ENCODE peak calls at places on chromosome 20, in seven cellular contexts. N is activated T-cell treated with anti-CD3 and anti-CD28 coated beads for 1 hour; B is PC-9; X is NCI-H1417; R is iPS-NIHi11; K is stimulated activated CD4-positive, alpha-beta T cell treated with anti-CD3 and anti-CD28 coated beads, Interleukin-1b, Interleukin-23, amount 100 ng/mL, for 1 hour; V is AML-193. U is an unnamed sample.

GRCh38 chr20:967796-968742 is 34.0 kb downstream of the RSPO4 start:
- DNase-seq in R (peak; percentile 51), V (no peak), N (no peak), X (no peak), K (no peak), B (no peak), U (peak; percentile 76)

GRCh38 chr20:49517509-49518100 is 35.1 kb upstream of the KCNB1 start:
- DNase-seq in K (no peak), B (peak; percentile 35), V (no peak), N (no peak), X (no peak), R (no peak), U (no peak)

GRCh38 chr20:46361386-46361785 is 45.0 kb downstream of the ELMO2 start:
- DNase-seq in B (no peak), R (no peak), V (no peak), K (no peak), N (no peak), X (no peak), U (no peak)

GRCh38 chr20:32792316-32792715 is 27.4 kb upstream of the MAPRE1 start:
- DNase-seq in B (no peak), N (no peak), K (no peak), V (no peak), R (peak; percentile 39), X (no peak), U (peak; percentile 73)

GRCh38 chr20:44471481-44471882 is 4.2 kb upstream of the TTPAL start:
- DNase-seq in X (no peak), K (no peak), N (no peak), R (no peak), V (no peak), B (peak; percentile 47), U (no peak)

GRCh38 chr20:36975085-36975829 is 23.7 kb upstream of the SAMHD1 start:
- DNase-seq in K (no peak), V (no peak), R (no peak), B (no peak), X (no peak), N (peak; percentile 37), U (no peak)

GRCh38 chr20:12113468-12114371 is 196.0 kb downstream of the BTBD3 start:
- DNase-seq in R (no peak), X (no peak), N (no peak), B (peak; percentile 73), K (no peak), V (no peak), U (no peak)

GRCh38 chr20:47389867-47390347 is 33.4 kb upstream of the ZMYND8 start:
- DNase-seq in V (no peak), R (no peak), N (no peak), X (no peak), B (peak; percentile 99), K (no peak), U (no peak)

GRCh38 chr20:36461600-36462439 is 79.5 kb upstream of the MYL9 start:
- DNase-seq in V (peak; percentile 54), N (peak; percentile 24), X (peak; percentile 15), R (peak; percentile 58), K (peak; percentile 24), B (no peak), U (peak; percentile 84)

GRCh38 chr20:35020108-35021031 is 64.7 kb downstream of the MYH7B start:
- DNase-seq in K (no peak), R (no peak), N (no peak), X (no peak), B (no peak), V (no peak), U (peak; percentile 9)

GRCh38 chr20:52104546-52105044 is 87.0 kb downstream of the ZFP64 start:
- DNase-seq in K (no peak), B (peak; percentile 52), V (no peak), R (peak; percentile 63), X (no peak), N (no peak), U (peak; percentile 89)

GRCh38 chr20:58084966-58085365 is 143.5 kb downstream of the ANKRD60 start:
- DNase-seq in K (no peak), N (no peak), R (no peak), V (no peak), X (no peak), B (peak; percentile 73), U (no peak)

GRCh38 chr20:42204261-42204660 is 586.1 kb upstream of the CHD6 start:
- DNase-seq in V (no peak), X (peak; percentile 43), K (no peak), B (no peak), N (no peak), R (no peak), U (peak; percentile 13)

GRCh38 chr20:46229478-46229877 is 78.8 kb downstream of the CDH22 start:
- DNase-seq in R (no peak), B (no peak), X (no peak), N (no peak), K (no peak), V (no peak), U (no peak)

GRCh38 chr20:51514836-51515235 is 27.7 kb downstream of the NFATC2 start:
- DNase-seq in N (no peak), V (no peak), K (no peak), R (no peak), B (no peak), X (no peak), U (no peak)

GRCh38 chr20:13101701-13102100 is 92.9 kb downstream of the SPTLC3 start:
- DNase-seq in X (no peak), R (no peak), N (no peak), K (no peak), B (no peak), V (no peak), U (no peak)

GRCh38 chr20:4371623-4372246 is 350.0 kb upstream of the PRND start:
- DNase-seq in K (no peak), N (no peak), X (no peak), B (no peak), R (no peak), V (peak; percentile 1), U (no peak)

GRCh38 chr20:52649727-52650126 is 322.4 kb upstream of the TSHZ2 start:
- DNase-seq in X (no peak), R (no peak), B (peak; percentile 11), N (no peak), V (no peak), K (no peak), U (no peak)

GRCh38 chr20:25471020-25471419 is 63.5 kb downstream of the GINS1 start:
- DNase-seq in R (no peak), V (no peak), B (no peak), N (no peak), X (no peak), K (no peak), U (no peak)

GRCh38 chr20:37627060-37627766 is 66.6 kb upstream of the CTNNBL1 start:
- DNase-seq in N (no peak), V (peak; percentile 2), X (no peak), B (no peak), K (no peak), R (peak; percentile 81), U (peak; percentile 74)

GRCh38 chr20:58649288-58650180 is 1.5 kb upstream of the STX16 start:
- DNase-seq in V (no peak), N (no peak), R (peak; percentile 50), X (no peak), B (no peak), K (no peak), U (peak; percentile 77)

GRCh38 chr20:38260378-38261053 is at the start of gene KIAA1755:
- DNase-seq in X (no peak), V (no peak), R (peak; percentile 69), K (no peak), N (no peak), B (peak; percentile 22), U (peak; percentile 87)

GRCh38 chr20:19073584-19074198 is 138.8 kb upstream of the SLC24A3 start:
- DNase-seq in X (no peak), V (no peak), K (no peak), N (no peak), B (no peak), R (peak; percentile 79), U (peak; percentile 82)

GRCh38 chr20:57089701-57090144 is 176.7 kb downstream of the BMP7 start:
- DNase-seq in V (peak; percentile 28), B (peak; percentile 57), N (peak; percentile 43), R (peak; percentile 89), K (peak; percentile 30), X (peak; percentile 65), U (peak; percentile 95)

GRCh38 chr20:35502352-35502751 is 27.1 kb downstream of the C20orf173 start:
- DNase-seq in B (no peak), K (no peak), V (no peak), N (no peak), R (no peak), X (no peak), U (no peak)

GRCh38 chr20:57392130-57392445 is 892 bp downstream of the RBM38 start:
- DNase-seq in B (no peak), V (no peak), N (no peak), X (no peak), K (no peak), R (no peak), U (no peak)

GRCh38 chr20:1868856-1869255 is 26.4 kb upstream of the SIRPA start:
- DNase-seq in N (no peak), K (no peak), B (no peak), V (no peak), R (no peak), X (no peak), U (no peak)

GRCh38 chr20:2599265-2600060 is 53.0 kb upstream of the NOP56 start:
- DNase-seq in R (peak; percentile 72), B (no peak), V (no peak), N (no peak), K (no peak), X (peak; percentile 5), U (peak; percentile 46)

GRCh38 chr20:55469074-55469473 is 536.2 kb downstream of the CBLN4 start:
- DNase-seq in N (no peak), K (no peak), R (no peak), B (no peak), X (no peak), V (no peak), U (no peak)

GRCh38 chr20:63953764-63954429 is 2.3 kb downstream of the UCKL1 start:
- DNase-seq in V (no peak), K (no peak), X (no peak), R (no peak), N (no peak), B (no peak), U (no peak)

GRCh38 chr20:25209911-25210310 is 14.4 kb downstream of the ENTPD6 start:
- DNase-seq in R (no peak), X (no peak), B (no peak), V (no peak), K (no peak), N (no peak), U (no peak)

GRCh38 chr20:32482251-32483220 is 102.6 kb downstream of the NOL4L start:
- DNase-seq in N (peak; percentile 14), B (no peak), V (peak; percentile 36), X (peak; percentile 18), R (peak; percentile 44), K (no peak), U (peak; percentile 93)

GRCh38 chr20:1964061-1964460 is 29.8 kb downstream of the PDYN start:
- DNase-seq in V (peak; percentile 53), R (no peak), K (no peak), X (no peak), N (no peak), B (no peak), U (no peak)

U was measured in H7.